ENCODE peak calls at places on chromosomes 7 and 10, in five cellular contexts. E, H, Q, O and P are unnamed samples.

GRCh38 chr7:136205956-136206355 is 228.8 kb upstream of the MTPN start:
- DNase-seq in E (no peak), H (no peak), Q (no peak), O (no peak), P (no peak)

GRCh38 chr7:104123786-104124185 is 84.0 kb downstream of the ORC5 start:
- DNase-seq in E (no peak), H (no peak), Q (no peak), O (no peak), P (peak)

GRCh38 chr10:132488231-132488821 is 49.3 kb upstream of the INPP5A start:
- DNase-seq in E (no peak), H (no peak), Q (no peak), O (no peak), P (no peak)

GRCh38 chr10:5466451-5466996 is 32.8 kb downstream of the CALML5 start:
- DNase-seq in E (no peak), H (no peak), Q (no peak), O (peak), P (peak)

GRCh38 chr7:33038639-33039038 is 23.9 kb downstream of the NT5C3A start:
- DNase-seq in E (no peak), H (no peak), Q (no peak), O (no peak), P (no peak)

GRCh38 chr10:59236064-59236697 is 59.7 kb downstream of the PHYHIPL start:
- DNase-seq in E (no peak), H (no peak), Q (no peak), O (no peak), P (no peak)

GRCh38 chr10:120557296-120557810 is 100.3 kb downstream of the PLPP4 start:
- DNase-seq in E (no peak), H (no peak), Q (no peak), O (no peak), P (no peak)

GRCh38 chr10:29730461-29730860 is 95.7 kb upstream of the SVIL start:
- DNase-seq in E (no peak), H (no peak), Q (no peak), O (no peak), P (no peak)

GRCh38 chr10:71978476-71978875 is 14.3 kb downstream of the CHST3 start:
- DNase-seq in E (no peak), H (no peak), Q (no peak), O (no peak), P (no peak)

GRCh38 chr10:132451506-132452215 is 54.7 kb downstream of the PWWP2B start:
- DNase-seq in E (no peak), H (no peak), Q (no peak), O (no peak), P (no peak)

GRCh38 chr10:4981722-4982471 is 18.7 kb downstream of the AKR1C1 start:
- DNase-seq in E (peak), H (no peak), Q (peak), O (no peak), P (peak)

GRCh38 chr7:957418-958220 is 3.1 kb upstream of the ADAP1 start:
- DNase-seq in E (peak), H (no peak), Q (no peak), O (no peak), P (no peak)

GRCh38 chr10:15704581-15704968 is 15.1 kb downstream of the ITGA8 start:
- DNase-seq in E (no peak), H (no peak), Q (no peak), O (no peak), P (peak)

GRCh38 chr7:100430450-100431285 is 1.0 kb downstream of the MEPCE start:
- DNase-seq in E (peak), H (no peak), Q (no peak), O (no peak), P (peak)

GRCh38 chr10:82377608-82378007 is 502.6 kb downstream of the NRG3 start:
- DNase-seq in E (no peak), H (no peak), Q (peak), O (no peak), P (no peak)

GRCh38 chr7:79608005-79608404 is 154.5 kb upstream of the MAGI2 start:
- DNase-seq in E (no peak), H (no peak), Q (no peak), O (no peak), P (no peak)

GRCh38 chr10:118621304-118621942 is 26.0 kb upstream of the PRLHR start:
- DNase-seq in E (no peak), H (peak), Q (no peak), O (no peak), P (peak)

GRCh38 chr7:114639456-114639855 is 224.8 kb downstream of the FOXP2 start:
- DNase-seq in E (no peak), H (no peak), Q (no peak), O (no peak), P (no peak)

GRCh38 chr10:90977162-90977854 is 56.4 kb upstream of the ANKRD1 start:
- DNase-seq in E (no peak), H (no peak), Q (no peak), O (no peak), P (no peak)

GRCh38 chr10:120805014-120805805 is 46.0 kb upstream of the WDR11 start:
- DNase-seq in E (no peak), H (no peak), Q (no peak), O (no peak), P (no peak)

GRCh38 chr10:99913831-99914235 is 95.9 kb downstream of the DNMBP start:
- DNase-seq in E (no peak), H (no peak), Q (no peak), O (no peak), P (no peak)

GRCh38 chr7:47443049-47443448 is 138.9 kb downstream of the TNS3 start:
- DNase-seq in E (no peak), H (no peak), Q (no peak), O (no peak), P (no peak)

GRCh38 chr10:78684954-78685353 is 383.8 kb upstream of the ZMIZ1 start:
- DNase-seq in E (no peak), H (peak), Q (no peak), O (no peak), P (no peak)

GRCh38 chr7:72176875-72177274 is 235.3 kb downstream of the CALN1 start:
- DNase-seq in E (no peak), H (no peak), Q (no peak), O (no peak), P (no peak)